ENCODE peak calls at places on chromosomes 11 and 22, in seven cellular contexts. One of them, this sample, is unnamed.
A peak's percentile ranks its signal among the peaks of the same experiment; 100 is the strongest.

GRCh38 chr22:50218153-50218995 is 17.6 kb downstream of the SELENOO start:
- DNase-seq in amniotic stem cell: no peak
- DNase-seq in NCI-H446 treated with DMSO at 0.1 percent for 48 hours: no peak
- DNase-seq in occipital lobe: no peak
- DNase-seq in A172: no peak
- DNase-seq in iris pigment epithelial cell: no peak
- DNase-seq in heart left ventricle: no peak
- DNase-seq in this sample: no peak

GRCh38 chr11:31887180-31887579 is 76.1 kb upstream of the PAX6 start:
- DNase-seq in amniotic stem cell: no peak
- DNase-seq in NCI-H446 treated with DMSO at 0.1 percent for 48 hours: no peak
- DNase-seq in occipital lobe: no peak
- DNase-seq in A172: peak; percentile 9
- DNase-seq in iris pigment epithelial cell: no peak
- DNase-seq in heart left ventricle: no peak
- DNase-seq in this sample: no peak

GRCh38 chr22:20642668-20643179 is 131.2 kb upstream of the SERPIND1 start:
- DNase-seq in amniotic stem cell: no peak
- DNase-seq in NCI-H446 treated with DMSO at 0.1 percent for 48 hours: no peak
- DNase-seq in occipital lobe: no peak
- DNase-seq in A172: no peak
- DNase-seq in iris pigment epithelial cell: no peak
- DNase-seq in heart left ventricle: no peak
- DNase-seq in this sample: no peak

GRCh38 chr11:67501854-67502253 is 3.3 kb downstream of the PITPNM1 start:
- DNase-seq in amniotic stem cell: no peak
- DNase-seq in NCI-H446 treated with DMSO at 0.1 percent for 48 hours: no peak
- DNase-seq in occipital lobe: no peak
- DNase-seq in A172: no peak
- DNase-seq in iris pigment epithelial cell: no peak
- DNase-seq in heart left ventricle: no peak
- DNase-seq in this sample: no peak

GRCh38 chr11:8382436-8383053 is 118.9 kb upstream of the LMO1 start:
- DNase-seq in amniotic stem cell: peak; percentile 5
- DNase-seq in NCI-H446 treated with DMSO at 0.1 percent for 48 hours: no peak
- DNase-seq in occipital lobe: no peak
- DNase-seq in A172: peak; percentile 85
- DNase-seq in iris pigment epithelial cell: peak; percentile 43
- DNase-seq in heart left ventricle: no peak
- DNase-seq in this sample: no peak

GRCh38 chr11:67006029-67006884 is 16.7 kb upstream of the SYT12 start:
- DNase-seq in amniotic stem cell: no peak
- DNase-seq in NCI-H446 treated with DMSO at 0.1 percent for 48 hours: no peak
- DNase-seq in occipital lobe: no peak
- DNase-seq in A172: peak; percentile 71
- DNase-seq in iris pigment epithelial cell: no peak
- DNase-seq in heart left ventricle: peak; percentile 62
- DNase-seq in this sample: no peak

GRCh38 chr22:20180640-20181039 is 29.8 kb upstream of the CCDC188 start:
- DNase-seq in amniotic stem cell: no peak
- DNase-seq in NCI-H446 treated with DMSO at 0.1 percent for 48 hours: no peak
- DNase-seq in occipital lobe: no peak
- DNase-seq in A172: no peak
- DNase-seq in iris pigment epithelial cell: no peak
- DNase-seq in heart left ventricle: no peak
- DNase-seq in this sample: no peak

GRCh38 chr11:64566042-64566914 is 24.7 kb upstream of the SLC22A12 start:
- DNase-seq in amniotic stem cell: no peak
- DNase-seq in NCI-H446 treated with DMSO at 0.1 percent for 48 hours: no peak
- DNase-seq in occipital lobe: no peak
- DNase-seq in A172: peak; percentile 92
- DNase-seq in iris pigment epithelial cell: peak; percentile 94
- DNase-seq in heart left ventricle: no peak
- DNase-seq in this sample: no peak

GRCh38 chr11:80702264-80702663 is 1261.4 kb upstream of the TENM4 start:
- DNase-seq in amniotic stem cell: no peak
- DNase-seq in NCI-H446 treated with DMSO at 0.1 percent for 48 hours: no peak
- DNase-seq in occipital lobe: no peak
- DNase-seq in A172: peak; percentile 75
- DNase-seq in iris pigment epithelial cell: no peak
- DNase-seq in heart left ventricle: no peak
- DNase-seq in this sample: no peak

GRCh38 chr11:46285594-46286033 is 8.2 kb downstream of the CREB3L1 start:
- DNase-seq in amniotic stem cell: no peak
- DNase-seq in NCI-H446 treated with DMSO at 0.1 percent for 48 hours: no peak
- DNase-seq in occipital lobe: no peak
- DNase-seq in A172: no peak
- DNase-seq in iris pigment epithelial cell: no peak
- DNase-seq in heart left ventricle: peak; percentile 76
- DNase-seq in this sample: no peak

GRCh38 chr11:116641561-116642045 is 131.2 kb downstream of the BUD13 start:
- DNase-seq in amniotic stem cell: no peak
- DNase-seq in NCI-H446 treated with DMSO at 0.1 percent for 48 hours: no peak
- DNase-seq in occipital lobe: no peak
- DNase-seq in A172: peak; percentile 15
- DNase-seq in iris pigment epithelial cell: peak; percentile 7
- DNase-seq in heart left ventricle: peak; percentile 34
- DNase-seq in this sample: no peak

GRCh38 chr22:29156507-29156906 is 49.2 kb upstream of the EMID1 start:
- DNase-seq in amniotic stem cell: no peak
- DNase-seq in NCI-H446 treated with DMSO at 0.1 percent for 48 hours: no peak
- DNase-seq in occipital lobe: no peak
- DNase-seq in A172: no peak
- DNase-seq in iris pigment epithelial cell: peak; percentile 26
- DNase-seq in heart left ventricle: no peak
- DNase-seq in this sample: no peak

GRCh38 chr11:2301631-2302272 is at the start of the genes C11orf21 and TSPAN32:
- DNase-seq in amniotic stem cell: no peak
- DNase-seq in NCI-H446 treated with DMSO at 0.1 percent for 48 hours: no peak
- DNase-seq in occipital lobe: no peak
- DNase-seq in A172: peak; percentile 88
- DNase-seq in iris pigment epithelial cell: no peak
- DNase-seq in heart left ventricle: peak; percentile 74
- DNase-seq in this sample: no peak

GRCh38 chr11:80899381-80899780 is 1458.6 kb upstream of the TENM4 start:
- DNase-seq in amniotic stem cell: no peak
- DNase-seq in NCI-H446 treated with DMSO at 0.1 percent for 48 hours: peak; percentile 82
- DNase-seq in occipital lobe: no peak
- DNase-seq in A172: peak; percentile 10
- DNase-seq in iris pigment epithelial cell: peak; percentile 28
- DNase-seq in heart left ventricle: no peak
- DNase-seq in this sample: no peak

GRCh38 chr11:105489431-105489830 is 120.4 kb upstream of the GRIA4 start:
- DNase-seq in amniotic stem cell: no peak
- DNase-seq in NCI-H446 treated with DMSO at 0.1 percent for 48 hours: peak; percentile 79
- DNase-seq in occipital lobe: peak; percentile 1
- DNase-seq in A172: no peak
- DNase-seq in iris pigment epithelial cell: peak; percentile 14
- DNase-seq in heart left ventricle: no peak
- DNase-seq in this sample: no peak

GRCh38 chr11:63802637-63803414 is 10.4 kb upstream of the SPINDOC start:
- DNase-seq in amniotic stem cell: no peak
- DNase-seq in NCI-H446 treated with DMSO at 0.1 percent for 48 hours: no peak
- DNase-seq in occipital lobe: no peak
- DNase-seq in A172: peak; percentile 46
- DNase-seq in iris pigment epithelial cell: peak; percentile 81
- DNase-seq in heart left ventricle: no peak
- DNase-seq in this sample: no peak

GRCh38 chr22:49553518-49554295 is 274.0 kb downstream of the BRD1 start:
- DNase-seq in amniotic stem cell: no peak
- DNase-seq in NCI-H446 treated with DMSO at 0.1 percent for 48 hours: no peak
- DNase-seq in occipital lobe: no peak
- DNase-seq in A172: no peak
- DNase-seq in iris pigment epithelial cell: no peak
- DNase-seq in heart left ventricle: no peak
- DNase-seq in this sample: no peak